ENCODE peak calls at places on chromosomes 1 and 21, in five cellular contexts. V is H1; B is prostate gland; G is CD8-positive, alpha-beta T cell; K is DND-41. H is an unnamed sample. For H3K4me1, the result is how much of the 10 kb centered on the place peaks cover.

GRCh38 chr1:57204942-57205787 is 218.7 kb downstream of the DAB1 start:
- DNase-seq in G (no peak), B (no peak), K (no peak), V (no peak), H (no peak)

GRCh38 chr1:77394166-77394565 is 112.3 kb downstream of the AK5 start:
- DNase-seq in B (no peak), V (no peak), K (no peak), G (no peak), H (no peak)

GRCh38 chr1:29569971-29570634 is 333.8 kb downstream of the PTPRU start:
- DNase-seq in K (no peak), V (no peak), G (no peak), B (no peak), H (no peak)

GRCh38 chr1:160354388-160354985 is 11.3 kb downstream of the NCSTN start:
- DNase-seq in G (no peak), B (no peak), K (peak), V (no peak), H (no peak)

GRCh38 chr1:70071597-70071996 is 133.8 kb downstream of the LRRC40 start:
- DNase-seq in V (no peak), B (no peak), G (no peak), K (no peak), H (no peak)

GRCh38 chr1:246583448-246584185 is 17.4 kb downstream of the CNST start:
- DNase-seq in B (no peak), K (no peak), V (no peak), G (no peak), H (no peak)

GRCh38 chr1:186301448-186301847 is 73.6 kb downstream of the TPR start:
- DNase-seq in G (no peak), K (no peak), B (no peak), V (no peak), H (peak)

GRCh38 chr1:51336004-51336403 is 5.6 kb upstream of the TTC39A start:
- DNase-seq in B (no peak), K (no peak), V (no peak), G (no peak), H (no peak)

GRCh38 chr1:175673236-175674150 is 69.9 kb downstream of the TNR start:
- DNase-seq in G (no peak), B (no peak), V (no peak), K (no peak), H (no peak)

GRCh38 chr21:42550817-42551216 is 37.2 kb downstream of the SLC37A1 start:
- DNase-seq in V (no peak), B (peak), K (no peak), G (no peak), H (no peak)

GRCh38 chr1:3065396-3065795 is 3.6 kb upstream of the PRDM16 start:
- DNase-seq in V (no peak), B (no peak), K (no peak), G (no peak), H (no peak)

GRCh38 chr1:119358661-119359060 is 9.9 kb upstream of the HAO2 start:
- DNase-seq in V (no peak), B (peak), K (no peak), G (no peak), H (no peak)

GRCh38 chr1:85894651-85895050 is 186.4 kb upstream of the ZNHIT6 start:
- DNase-seq in G (no peak), K (peak), B (no peak), V (peak), H (no peak)

GRCh38 chr1:231091853-231092301 is 51.8 kb upstream of the FAM89A start:
- DNase-seq in G (no peak), V (peak), K (peak), B (no peak), H (peak)

GRCh38 chr1:185215911-185216310 is 58.9 kb downstream of the SWT1 start:
- DNase-seq in G (no peak), B (no peak), K (no peak), V (no peak), H (no peak)

GRCh38 chr1:42978317-42979036 is 19.8 kb upstream of the SLC2A1 start:
- DNase-seq in G (no peak), V (peak), B (no peak), K (no peak), H (no peak)

GRCh38 chr21:21029159-21029558 is 30.9 kb downstream of the NCAM2 start:
- DNase-seq in G (no peak), V (no peak), K (peak), B (no peak), H (no peak)

GRCh38 chr1:246784621-246785535 is 60.7 kb downstream of the SCCPDH start:
- DNase-seq in K (peak), B (no peak), G (peak), V (no peak), H (peak)

GRCh38 chr21:44793269-44794030 is 8.2 kb downstream of the UBE2G2 start:
- DNase-seq in G (peak), K (peak), V (peak), B (peak), H (peak)

GRCh38 chr1:43256675-43257570 is 12.9 kb upstream of the TMEM125 start:
- DNase-seq in B (no peak), K (no peak), G (no peak), V (no peak), H (no peak)

GRCh38 chr1:19852036-19852435 is 30.2 kb upstream of the OTUD3 start:
- DNase-seq in G (no peak), V (no peak), B (no peak), K (no peak), H (no peak)

GRCh38 chr1:207794861-207795260 is 43.0 kb downstream of the CD46 start:
- DNase-seq in G (no peak), B (no peak), V (no peak), K (no peak), H (no peak)

GRCh38 chr1:15799928-15800835 is 7.3 kb downstream of the UQCRHL start:
- DNase-seq in V (peak), G (no peak), B (peak), K (no peak), H (no peak)

GRCh38 chr1:7299994-7300393 is 471.1 kb upstream of the VAMP3 start:
- DNase-seq in V (no peak), G (no peak), B (no peak), K (no peak), H (no peak)

GRCh38 chr1:153429266-153430165 is 13.2 kb downstream of the S100A7A start:
- DNase-seq in K (no peak), V (peak), G (no peak), B (no peak), H (no peak)

GRCh38 chr1:19771350-19771749 is 28.4 kb downstream of the TMCO4 start:
- DNase-seq in B (no peak), K (no peak), G (no peak), V (no peak), H (no peak)

GRCh38 chr1:55695553-55695952 is 480.4 kb upstream of the USP24 start:
- DNase-seq in G (no peak), K (no peak), B (no peak), V (no peak), H (no peak)

GRCh38 chr1:10693152-10693496 is 103.3 kb downstream of the CASZ1 start:
- DNase-seq in B (no peak), K (no peak), V (no peak), G (no peak), H (no peak)
- H3K4me3 ChIP-seq in B (peak), K (peak), V (no peak), G (peak), H (peak)

GRCh38 chr1:12197483-12197880 is 30.7 kb downstream of the TNFRSF1B start:
- DNase-seq in V (no peak), B (no peak), K (no peak), G (no peak), H (no peak)
- H3K4me1 ChIP-seq in V (under half), B (under half), K (under half), G (under half), H (under half)

GRCh38 chr1:22860883-22861385 is 111.7 kb downstream of the LACTBL1 start:
- DNase-seq in V (no peak), G (no peak), B (no peak), K (no peak), H (no peak)

GRCh38 chr1:22857661-22858060 is 115.0 kb downstream of the LACTBL1 start:
- DNase-seq in V (no peak), K (no peak), G (no peak), B (no peak), H (no peak)

GRCh38 chr1:22861764-22862440 is 110.8 kb downstream of the LACTBL1 start:
- DNase-seq in V (peak), B (no peak), K (no peak), G (no peak), H (no peak)

GRCh38 chr1:22862752-22863151 is 109.9 kb downstream of the LACTBL1 start:
- DNase-seq in V (no peak), B (no peak), K (no peak), G (no peak), H (no peak)

DNA sequence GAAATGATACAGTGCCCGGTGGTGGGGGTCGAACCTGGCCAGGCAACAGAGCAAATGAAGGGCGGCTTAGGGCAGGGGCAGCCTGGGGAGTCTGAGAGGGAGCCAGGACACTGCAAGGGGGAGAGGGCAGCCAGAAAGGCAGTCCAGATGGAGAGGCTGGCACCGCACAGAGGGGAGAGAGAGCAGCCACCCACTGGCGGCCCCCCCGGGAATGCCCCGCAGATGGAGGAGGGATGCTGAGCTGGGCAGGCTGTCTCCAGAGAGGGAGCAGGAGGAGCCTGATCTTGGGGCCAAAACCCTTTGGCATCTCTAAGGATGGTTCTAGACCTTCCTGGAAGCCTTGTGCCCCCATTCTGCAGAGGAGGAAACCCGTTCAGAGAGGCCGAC is 112.3 kb downstream of the LACTBL1 start:
- DNase-seq in B (no peak), V (no peak), K (no peak), G (no peak), H (no peak)
- H3K27ac ChIP-seq in B (no peak), V (no peak), K (no peak), G (no peak), H (no peak)

DNA sequence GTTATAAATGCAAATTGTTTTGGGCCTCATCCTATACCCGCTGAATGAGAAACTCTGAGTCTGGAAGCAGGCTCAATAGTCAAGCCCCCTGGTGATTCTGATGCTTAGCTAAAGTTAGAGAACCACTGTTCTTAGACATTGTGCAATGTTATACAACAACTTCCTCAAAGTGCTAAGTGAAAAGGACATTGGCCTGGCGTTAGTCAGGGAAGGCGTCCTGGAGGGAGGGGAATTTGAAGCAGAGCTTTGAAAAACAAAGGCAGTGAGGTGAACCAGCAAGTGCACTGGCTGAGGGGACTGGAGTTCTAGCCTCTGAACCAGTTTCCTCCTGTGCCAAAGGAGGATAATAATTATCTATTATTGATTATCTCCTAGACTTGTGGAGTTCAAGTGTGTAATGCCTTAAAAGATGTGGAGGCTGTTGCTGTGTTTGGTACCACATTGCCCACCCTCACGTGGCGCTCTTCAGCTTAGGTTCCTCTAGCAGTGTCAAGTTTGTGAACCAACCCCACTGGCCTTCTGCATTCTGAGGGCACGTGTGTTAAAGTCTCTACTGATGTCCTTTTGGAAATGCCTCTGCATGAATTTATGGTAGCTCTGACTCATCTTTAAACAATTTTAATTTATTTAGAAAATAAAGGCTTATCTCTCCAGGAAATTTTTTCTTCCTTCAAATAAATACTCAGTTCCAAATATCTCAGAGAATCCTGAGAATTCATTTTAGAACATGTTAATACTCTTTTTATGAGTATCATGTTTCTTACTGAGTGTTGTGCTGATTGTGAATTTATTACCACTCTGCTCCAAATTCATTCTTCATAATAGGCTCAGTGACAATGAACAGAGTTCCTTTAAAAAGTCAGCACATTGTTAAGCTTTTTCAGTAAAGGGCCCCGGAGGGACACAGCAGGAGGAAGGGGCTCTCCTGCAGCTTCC is 5.3 kb downstream of the CD1D start:
- DNase-seq in V (no peak), B (no peak), K (no peak), G (no peak), H (no peak)
- H3K4me3 ChIP-seq in V (no peak), B (no peak), K (no peak), G (no peak), H (no peak)

GRCh38 chr1:9652379-9653194 is 1.1 kb downstream of the PIK3CD start:
- DNase-seq in V (no peak), B (no peak), K (peak), G (peak), H (peak)
- H3K4me1 ChIP-seq in V (under half), B (under half), K (half or more), G (half or more), H (half or more)

H was measured in naive thymus-derived CD4-positive, alpha-beta T cell.